ENCODE peak calls at places on chromosomes 12 and 14, in eight cellular contexts. C, I, M, N, L, D, K and V are unnamed samples.

GRCh38 chr12:21697829-21698630 is 40.4 kb upstream of the LDHB start:
- DNase-seq in C (peak; percentile 64), I (no peak), M (no peak), N (no peak), L (no peak), D (no peak), K (no peak), V (no peak)

GRCh38 chr14:35826952-35827416 is 846 bp downstream of the BRMS1L start:
- DNase-seq in C (peak; percentile 38), I (no peak), M (no peak), N (no peak), L (no peak), D (no peak), K (no peak), V (no peak)

GRCh38 chr12:108565976-108566375 is 3.6 kb downstream of the ISCU start:
- DNase-seq in C (peak; percentile 76), I (peak; percentile 89), M (no peak), N (peak; percentile 64), L (peak; percentile 88), D (peak; percentile 45), K (peak; percentile 57), V (peak; percentile 88)

GRCh38 chr14:32473476-32473875 is 144.4 kb downstream of the AKAP6 start:
- DNase-seq in C (peak; percentile 58), I (peak; percentile 33), M (no peak), N (no peak), L (no peak), D (no peak), K (no peak), V (peak; percentile 93)

GRCh38 chr12:96120359-96121100 is 73.6 kb upstream of the ELK3 start:
- DNase-seq in C (peak; percentile 5), I (no peak), M (no peak), N (peak; percentile 24), L (no peak), D (no peak), K (no peak), V (no peak)

GRCh38 chr14:75711134-75711795 is 50.2 kb downstream of the TTLL5 start:
- DNase-seq in C (peak; percentile 85), I (peak; percentile 21), M (peak; percentile 14), N (no peak), L (no peak), D (no peak), K (peak; percentile 47), V (no peak)

GRCh38 chr12:83796527-83796926 is 1109.8 kb downstream of the TMTC2 start:
- DNase-seq in C (no peak), I (no peak), M (no peak), N (no peak), L (no peak), D (no peak), K (no peak), V (no peak)

GRCh38 chr14:98959410-98959809 is 312.6 kb downstream of the BCL11B start:
- DNase-seq in C (no peak), I (no peak), M (no peak), N (no peak), L (no peak), D (no peak), K (no peak), V (no peak)

GRCh38 chr12:52168019-52168717 is 23.6 kb downstream of the KRT80 start:
- DNase-seq in C (peak; percentile 87), I (peak; percentile 62), M (no peak), N (no peak), L (no peak), D (no peak), K (no peak), V (no peak)

GRCh38 chr12:16555630-16556029 is 50.3 kb downstream of the LMO3 start:
- DNase-seq in C (peak; percentile 48), I (no peak), M (no peak), N (no peak), L (no peak), D (no peak), K (no peak), V (no peak)

GRCh38 chr14:36556811-36557433 is 25.5 kb downstream of the NKX2-8 start:
- DNase-seq in C (peak; percentile 38), I (peak; percentile 54), M (peak; percentile 16), N (no peak), L (no peak), D (no peak), K (peak; percentile 40), V (no peak)

GRCh38 chr12:14774944-14775651 is 28.2 kb downstream of the WBP11 start:
- DNase-seq in C (peak; percentile 65), I (peak; percentile 50), M (no peak), N (peak; percentile 24), L (no peak), D (no peak), K (no peak), V (no peak)

GRCh38 chr12:6914246-6914947 is at the start of gene ENO2:
- DNase-seq in C (peak; percentile 55), I (peak; percentile 71), M (peak; percentile 75), N (peak; percentile 91), L (peak; percentile 44), D (peak; percentile 69), K (peak; percentile 39), V (no peak)

GRCh38 chr12:49777800-49778748 is 36.7 kb downstream of the TMBIM6 start:
- DNase-seq in C (peak; percentile 50), I (peak; percentile 84), M (no peak), N (peak; percentile 51), L (no peak), D (peak; percentile 63), K (no peak), V (no peak)

GRCh38 chr14:55553791-55554190 is 26.2 kb upstream of the KTN1 start:
- DNase-seq in C (no peak), I (no peak), M (no peak), N (no peak), L (no peak), D (no peak), K (no peak), V (no peak)

GRCh38 chr14:65255029-65255545 is 152.8 kb upstream of the MAX start:
- DNase-seq in C (peak; percentile 56), I (peak; percentile 59), M (no peak), N (no peak), L (no peak), D (no peak), K (no peak), V (no peak)

GRCh38 chr12:116916714-116917114 is 6.0 kb downstream of the FBXW8 start:
- DNase-seq in C (peak; percentile 90), I (peak; percentile 69), M (no peak), N (no peak), L (no peak), D (peak; percentile 67), K (no peak), V (no peak)